ENCODE peak calls at places on chromosomes 12 and 14, in eight cellular contexts. J, B, C, T, U, R, X and M are unnamed samples. For H3K4me1, the result is how much of the 10 kb centered on the place peaks cover.

GRCh38 chr12:51850081-51850932 is 1.8 kb upstream of the FIGNL2 start:
- DNase-seq in J (no peak), T (no peak), C (no peak), B (no peak), X (no peak), R (no peak), U (no peak), M (no peak)

GRCh38 chr14:94581127-94581999 is at the start of gene SERPINA5:
- DNase-seq in C (peak), B (peak), T (no peak), X (no peak), R (peak), J (peak), U (no peak), M (no peak)

GRCh38 chr14:94681300-94682060 is 69.3 kb downstream of the SERPINA3 start:
- DNase-seq in B (peak), J (peak), C (no peak), R (no peak), X (no peak), T (no peak), U (peak), M (no peak)

GRCh38 chr12:17215754-17216153 is 609.8 kb upstream of the LMO3 start:
- DNase-seq in R (no peak), B (no peak), X (no peak), T (no peak), C (no peak), U (no peak), J (no peak), M (no peak)

GRCh38 chr14:65834812-65835211 is 422.3 kb downstream of the FUT8 start:
- DNase-seq in C (no peak), J (no peak), B (no peak), T (no peak), R (no peak), X (no peak), U (no peak), M (no peak)

GRCh38 chr12:113468365-113469223 is 3.1 kb downstream of the LHX5 start:
- DNase-seq in R (no peak), C (no peak), X (no peak), J (no peak), T (no peak), B (peak), U (no peak), M (no peak)

GRCh38 chr14:101351769-101352168 is 209.5 kb upstream of the DIO3 start:
- DNase-seq in C (no peak), R (no peak), U (no peak), B (no peak), T (no peak), X (no peak), J (peak), M (no peak)

GRCh38 chr12:71125515-71125914 is 32.3 kb downstream of the TSPAN8 start:
- DNase-seq in C (no peak), X (no peak), U (no peak), J (no peak), T (no peak), R (no peak), B (peak), M (no peak)

GRCh38 chr12:111893287-111893686 is 51.3 kb downstream of the MAPKAPK5 start:
- DNase-seq in B (no peak), T (no peak), U (no peak), J (no peak), R (no peak), X (no peak), C (no peak), M (no peak)

GRCh38 chr14:60964901-60965300 is 16.0 kb downstream of the TRMT5 start:
- DNase-seq in C (no peak), U (no peak), R (no peak), J (no peak), T (no peak), B (no peak), X (no peak), M (no peak)
- H3K4me1 ChIP-seq in C (under half), U (under half), R (under half), J (under half), T (under half), B (under half), X (under half), M (under half)

GRCh38 chr12:124782132-124782531 is 81.5 kb downstream of the SCARB1 start:
- DNase-seq in X (no peak), R (no peak), U (no peak), J (no peak), B (no peak), T (no peak), C (no peak), M (no peak)

GRCh38 chr12:124783087-124783486 is 80.6 kb downstream of the SCARB1 start:
- DNase-seq in J (no peak), X (no peak), B (no peak), R (no peak), T (no peak), C (no peak), U (no peak), M (no peak)

GRCh38 chr12:124780336-124780735 is 83.3 kb downstream of the SCARB1 start:
- DNase-seq in B (no peak), T (no peak), R (no peak), U (no peak), C (no peak), X (no peak), J (no peak), M (no peak)

GRCh38 chr12:124779161-124780141 is 84.2 kb downstream of the SCARB1 start:
- DNase-seq in X (no peak), C (no peak), J (no peak), U (no peak), T (no peak), B (no peak), R (no peak), M (no peak)

DNA sequence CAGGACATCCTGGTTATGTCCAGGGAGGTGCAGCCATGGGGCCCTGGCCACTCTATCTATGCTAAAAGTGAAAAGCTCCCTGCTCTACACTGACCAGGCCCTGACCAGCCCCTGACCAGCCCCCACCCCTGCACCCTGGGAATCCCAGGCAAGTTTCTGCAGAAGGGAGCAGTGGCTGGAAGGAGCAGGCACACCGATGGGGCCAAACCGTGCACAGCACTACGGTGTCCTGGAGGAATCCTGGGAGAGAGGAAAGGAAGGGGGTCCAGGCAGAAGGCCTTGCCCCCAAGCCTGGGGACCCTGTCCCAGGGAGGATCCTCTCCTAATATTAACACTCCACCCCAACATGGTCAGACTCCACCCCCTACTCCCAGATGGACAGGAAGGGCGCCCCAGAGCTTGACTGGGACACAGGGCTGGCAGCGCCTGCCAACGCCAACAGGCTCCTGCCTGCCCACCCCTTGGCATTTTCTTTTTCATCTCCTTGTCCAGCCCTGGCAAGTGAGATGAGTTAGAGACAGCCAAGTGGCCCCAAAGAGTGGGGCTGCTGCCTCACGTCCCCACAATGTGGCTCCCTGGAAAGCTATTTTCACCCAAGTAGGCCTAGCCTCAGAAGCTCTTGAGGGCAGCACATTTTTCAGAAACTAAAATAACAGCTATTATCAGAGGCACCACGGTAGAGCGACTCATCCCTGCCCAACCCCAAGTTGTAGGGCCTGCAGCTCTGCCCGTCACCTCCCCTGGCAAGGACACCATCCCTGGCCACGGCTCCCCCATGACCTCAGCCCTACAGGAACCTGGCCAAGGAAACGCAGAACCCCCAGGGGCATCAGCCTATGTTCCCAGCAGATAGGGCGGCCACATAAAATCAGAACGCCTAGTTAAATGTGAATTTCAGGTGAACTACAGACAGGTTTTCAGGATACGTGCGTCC is 82.6 kb downstream of the SCARB1 start:
- DNase-seq in C (no peak), R (no peak), X (no peak), J (no peak), B (no peak), U (no peak), T (no peak), M (no peak)
- H3K27ac ChIP-seq in C (peak), R (peak), X (no peak), J (no peak), B (no peak), U (no peak), T (no peak), M (no peak)

GRCh38 chr14:98194821-98195220 is 1077.2 kb downstream of the BCL11B start:
- DNase-seq in J (no peak), X (no peak), T (no peak), R (no peak), U (no peak), C (no peak), B (no peak), M (no peak)
- H3K4me1 ChIP-seq in J (under half), X (half or more), T (half or more), R (under half), U (under half), C (under half), B (under half), M (under half)

DNA sequence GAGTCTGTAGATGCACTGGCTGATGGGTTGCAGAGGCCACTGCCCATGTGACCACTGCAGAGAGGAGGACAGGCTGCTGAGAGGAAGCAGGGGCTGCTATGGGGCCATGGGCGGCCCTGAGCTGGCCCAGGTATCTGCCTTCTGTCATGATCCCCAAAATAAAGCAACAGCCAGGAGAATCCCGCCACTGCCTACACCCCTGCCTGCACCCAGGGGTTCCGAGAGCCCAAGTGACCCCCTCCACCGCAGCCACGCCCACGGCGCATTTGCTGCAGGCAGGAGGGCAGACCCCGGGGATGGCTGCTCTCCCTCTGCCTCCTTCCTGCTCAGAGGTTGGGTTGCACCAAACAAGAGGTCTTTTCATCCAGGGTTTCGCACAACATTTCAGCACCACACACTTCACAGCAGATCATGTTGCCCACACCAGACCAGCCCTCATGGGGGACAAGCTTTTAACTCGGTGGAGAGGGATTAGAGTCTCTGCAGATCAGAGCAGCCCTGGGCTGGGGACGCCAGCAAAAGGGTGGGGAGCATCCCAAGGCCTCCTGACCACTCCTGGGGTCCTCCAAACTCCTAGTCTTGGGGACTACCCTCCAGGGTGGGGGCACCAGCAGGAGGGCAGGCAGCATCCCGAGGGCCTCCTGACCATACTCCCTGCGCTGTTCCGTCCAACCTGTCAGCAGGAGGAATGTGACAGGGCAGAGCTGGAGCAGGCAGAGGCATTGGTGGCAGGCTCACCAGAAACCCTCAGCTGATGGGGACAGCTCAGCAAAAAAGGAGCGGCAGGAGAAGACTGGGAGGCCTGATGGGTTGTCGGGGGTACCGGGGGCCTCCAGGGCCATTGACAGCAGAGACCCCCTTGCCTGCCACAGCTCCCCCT is 14.1 kb downstream of the CCDC85C start:
- DNase-seq in C (no peak), U (no peak), X (no peak), R (no peak), J (no peak), B (no peak), T (no peak), M (no peak)
- H3K27ac ChIP-seq in C (no peak), U (no peak), X (no peak), R (no peak), J (peak), B (no peak), T (no peak), M (no peak)

GRCh38 chr14:64698899-64699298 is 5.3 kb upstream of the PLEKHG3 start:
- DNase-seq in R (no peak), B (no peak), U (peak), C (no peak), T (no peak), J (peak), X (no peak), M (no peak)
- H3K4me1 ChIP-seq in R (under half), B (under half), U (under half), C (under half), T (half or more), J (under half), X (under half), M (under half)

DNA sequence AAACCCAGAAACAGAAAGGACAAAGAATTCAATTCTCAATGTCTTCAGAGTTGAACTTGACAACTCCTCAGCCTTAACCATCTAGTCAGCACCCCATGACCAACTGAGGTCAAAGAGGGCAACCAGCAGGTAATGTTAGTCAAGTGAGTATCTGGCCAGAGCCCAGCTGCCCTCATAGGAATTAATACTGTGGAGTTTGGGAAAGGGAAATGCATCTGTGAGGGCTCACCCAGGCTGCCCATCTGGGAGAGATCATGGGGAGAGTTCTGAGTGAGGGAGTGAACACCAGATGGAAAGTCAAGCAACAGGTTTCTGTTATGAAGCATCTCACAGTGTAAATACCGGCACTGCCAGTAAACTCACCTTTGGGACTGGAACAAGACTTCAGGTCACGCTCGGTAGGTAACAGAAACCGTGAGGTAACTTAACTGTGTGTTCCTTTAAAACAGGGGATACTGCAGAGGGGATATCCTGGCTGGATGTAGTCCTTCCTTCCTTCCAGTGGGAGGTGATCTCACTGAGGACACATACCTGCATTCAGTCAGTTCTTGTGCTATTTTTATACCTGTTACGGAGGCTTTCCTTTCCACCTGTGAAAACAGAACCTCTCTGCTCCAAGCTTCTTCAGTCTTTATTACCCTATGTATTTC is 94.4 kb downstream of the DAD1 start:
- DNase-seq in T (no peak), X (no peak), C (no peak), B (no peak), U (no peak), R (no peak), J (no peak), M (no peak)
- H3K27ac ChIP-seq in T (peak), X (no peak), C (peak), B (no peak), U (no peak), R (no peak), J (peak), M (no peak)